ENCODE peak calls at places on chromosomes 13 and 19, in five cellular contexts. O is GM23338, Z is mucosa of descending colon, S is prostate gland, L is upper lobe of right lung. N is an unnamed sample.

GRCh38 chr19:47176627-47177090 is 46.0 kb downstream of the SAE1 start:
- DNase-seq in O (no peak), Z (no peak), S (no peak), L (no peak), N (no peak)

GRCh38 chr13:44259045-44260042 is 114.3 kb upstream of the SERP2 start:
- DNase-seq in O (no peak), Z (no peak), S (no peak), L (peak; percentile 74), N (peak; percentile 41)

GRCh38 chr19:10076535-10076934 is 9.6 kb upstream of the SHFL start:
- DNase-seq in O (no peak), Z (no peak), S (no peak), L (no peak), N (no peak)

GRCh38 chr19:44527554-44527953 is 1.9 kb downstream of the CEACAM20 start:
- DNase-seq in O (no peak), Z (no peak), S (no peak), L (no peak), N (no peak)

GRCh38 chr19:52336976-52337375 is 933 bp downstream of the ZNF610 start:
- DNase-seq in O (peak; percentile 30), Z (no peak), S (no peak), L (no peak), N (no peak)

GRCh38 chr13:95641291-95641811 is 3.2 kb downstream of the DZIP1 start:
- DNase-seq in O (peak; percentile 70), Z (no peak), S (no peak), L (no peak), N (no peak)

GRCh38 chr13:92896842-92897241 is 329.8 kb upstream of the GPC6 start:
- DNase-seq in O (peak; percentile 67), Z (no peak), S (no peak), L (no peak), N (no peak)

GRCh38 chr19:1901940-1902404 is 3.2 kb upstream of the ADAT3 start:
- DNase-seq in O (no peak), Z (no peak), S (no peak), L (no peak), N (peak; percentile 32)

GRCh38 chr19:18493440-18494266 is 28.2 kb downstream of the ELL start:
- DNase-seq in O (no peak), Z (no peak), S (no peak), L (no peak), N (no peak)

GRCh38 chr19:45402469-45403070 is 2.3 kb downstream of the PPP1R13L start:
- DNase-seq in O (peak; percentile 88), Z (peak; percentile 77), S (peak; percentile 49), L (peak; percentile 79), N (peak; percentile 31)

GRCh38 chr19:42280761-42281174 is 11.7 kb downstream of the CIC start:
- DNase-seq in O (no peak), Z (no peak), S (no peak), L (no peak), N (no peak)

GRCh38 chr13:75145926-75146325 is 336.0 kb downstream of the TBC1D4 start:
- DNase-seq in O (no peak), Z (no peak), S (no peak), L (no peak), N (no peak)

GRCh38 chr19:10207026-10207425 is 12.3 kb upstream of the DNMT1 start:
- DNase-seq in O (no peak), Z (no peak), S (no peak), L (no peak), N (no peak)

GRCh38 chr13:78012046-78012445 is 93.4 kb upstream of the EDNRB start:
- DNase-seq in O (no peak), Z (no peak), S (no peak), L (no peak), N (no peak)

GRCh38 chr19:14577885-14578427 is 4.9 kb upstream of the CLEC17A start:
- DNase-seq in O (peak; percentile 58), Z (no peak), S (no peak), L (no peak), N (no peak)

GRCh38 chr13:47213057-47213456 is 316.2 kb upstream of the HTR2A start:
- DNase-seq in O (no peak), Z (no peak), S (no peak), L (no peak), N (no peak)

GRCh38 chr13:99144306-99144705 is 56.3 kb upstream of the UBAC2 start:
- DNase-seq in O (no peak), Z (no peak), S (no peak), L (no peak), N (no peak)

GRCh38 chr13:93882086-93882651 is 597.3 kb downstream of the DCT start:
- DNase-seq in O (no peak), Z (no peak), S (no peak), L (no peak), N (no peak)

GRCh38 chr19:47377801-47378200 is 28.7 kb downstream of the DHX34 start:
- DNase-seq in O (no peak), Z (no peak), S (no peak), L (no peak), N (no peak)

GRCh38 chr13:25046985-25047660 is 48.8 kb upstream of the PABPC3 start:
- DNase-seq in O (peak; percentile 82), Z (no peak), S (no peak), L (no peak), N (no peak)

GRCh38 chr13:45321230-45321629 is 19.8 kb downstream of the TPT1 start:
- DNase-seq in O (no peak), Z (no peak), S (no peak), L (no peak), N (no peak)

GRCh38 chr19:37920591-37921450 is 13.8 kb downstream of the SIPA1L3 start:
- DNase-seq in O (no peak), Z (no peak), S (no peak), L (no peak), N (peak; percentile 47)

GRCh38 chr13:31001647-31002046 is 69.2 kb downstream of the TEX26 start:
- DNase-seq in O (no peak), Z (no peak), S (no peak), L (no peak), N (no peak)

GRCh38 chr13:78732445-78733017 is 73.6 kb upstream of the OBI1 start:
- DNase-seq in O (peak; percentile 63), Z (no peak), S (no peak), L (no peak), N (no peak)

GRCh38 chr19:39136225-39136940 is 10.8 kb downstream of the PAK4 start:
- DNase-seq in O (no peak), Z (peak; percentile 87), S (no peak), L (no peak), N (peak; percentile 51)

GRCh38 chr19:18428837-18429674 is 8.9 kb downstream of the ISYNA1 start:
- DNase-seq in O (peak; percentile 96), Z (peak; percentile 91), S (no peak), L (peak; percentile 84), N (peak; percentile 70)

GRCh38 chr19:532578-533484 is 1.3 kb downstream of the CDC34 start:
- DNase-seq in O (peak; percentile 90), Z (peak; percentile 74), S (peak; percentile 54), L (peak; percentile 86), N (peak; percentile 85)

GRCh38 chr13:51894239-51894638 is 32.5 kb downstream of the CCDC70 start:
- DNase-seq in O (peak; percentile 62), Z (no peak), S (no peak), L (no peak), N (no peak)

GRCh38 chr13:79128158-79128557 is 277.9 kb downstream of the RBM26 start:
- DNase-seq in O (no peak), Z (no peak), S (no peak), L (no peak), N (no peak)

GRCh38 chr13:113021391-113021790 is 52.4 kb downstream of the MCF2L start:
- DNase-seq in O (no peak), Z (no peak), S (no peak), L (no peak), N (no peak)

GRCh38 chr19:54803410-54803809 is at the start of gene KIR2DL4:
- DNase-seq in O (no peak), Z (no peak), S (no peak), L (no peak), N (no peak)

DNA sequence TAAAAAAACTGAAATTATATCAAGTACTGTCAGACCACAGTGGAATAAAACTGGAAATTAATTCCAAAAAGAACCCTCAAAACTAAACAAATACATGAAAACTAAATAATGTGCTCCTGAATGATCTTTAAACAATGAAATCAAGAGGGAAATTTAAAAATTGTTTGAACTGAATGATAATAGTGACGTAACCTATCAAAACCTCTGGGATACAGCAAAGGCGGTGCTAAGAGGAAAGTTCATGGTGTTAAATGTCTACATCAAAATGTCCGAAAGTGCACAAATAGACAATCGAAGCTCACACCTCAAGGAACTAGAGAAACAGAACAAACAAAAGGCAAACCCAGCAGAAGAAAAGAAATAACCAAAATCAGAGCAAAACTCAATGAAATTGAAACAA is 70.8 kb upstream of the TUBA3C start:
- DNase-seq in O (no peak), Z (no peak), S (no peak), L (no peak), N (no peak)
- TF ChIP-seq CTCF in O (no peak), Z (no peak), S (no peak), L (no peak), N (no peak)

GRCh38 chr13:48738261-48738755 is 84.6 kb downstream of the CYSLTR2 start:
- DNase-seq in O (no peak), Z (no peak), S (no peak), L (no peak), N (no peak)
- TF ChIP-seq CTCF in O (no peak), Z (no peak), S (no peak), L (no peak), N (no peak)

GRCh38 chr19:17020823-17021222 is 5.8 kb downstream of the CPAMD8 start:
- DNase-seq in O (peak; percentile 37), Z (no peak), S (no peak), L (no peak), N (no peak)
- TF ChIP-seq CTCF in O (no peak), Z (no peak), S (no peak), L (no peak), N (no peak)

DNA sequence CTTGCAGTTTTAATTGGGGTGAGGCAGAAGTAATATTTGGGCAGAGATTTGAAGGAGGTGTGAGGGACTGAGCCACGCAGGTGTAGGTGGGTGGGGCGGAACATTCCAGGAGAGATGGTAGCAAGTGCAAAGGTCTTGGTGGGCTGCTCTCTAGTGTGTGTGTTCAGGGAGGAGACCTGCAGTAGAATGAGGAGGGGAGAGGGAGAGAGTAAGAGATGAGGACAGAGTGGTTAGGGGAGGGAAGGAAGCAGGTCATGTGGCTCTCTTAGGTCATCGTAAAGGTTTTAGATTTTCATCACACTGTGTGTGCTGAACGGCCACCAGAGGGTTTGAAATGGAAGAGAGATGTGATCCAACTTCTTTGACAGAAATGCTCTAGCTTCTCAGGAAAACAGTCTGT is 33.5 kb downstream of the WASF3 start:
- DNase-seq in O (peak; percentile 24), Z (no peak), S (no peak), L (no peak), N (no peak)
- TF ChIP-seq CTCF in O (no peak), Z (no peak), S (no peak), L (no peak), N (no peak)

GRCh38 chr13:68234278-68234677 is 1004.1 kb upstream of the PCDH9 start:
- DNase-seq in O (peak; percentile 43), Z (no peak), S (no peak), L (no peak), N (no peak)
- TF ChIP-seq CTCF in O (peak; percentile 55), Z (no peak), S (no peak), L (no peak), N (no peak)

GRCh38 chr19:11405846-11406643 is 13.1 kb downstream of the RGL3 start:
- DNase-seq in O (peak; percentile 89), Z (no peak), S (no peak), L (no peak), N (no peak)
- TF ChIP-seq CTCF in O (peak; percentile 74), Z (no peak), S (no peak), L (no peak), N (no peak)